ENCODE peak calls at places on chromosomes 5 and 9, in ten cellular contexts. One of them, this sample, is unnamed.

GRCh38 chr5:164013077-164013670 is 507.8 kb downstream of the MAT2B start:
- DNase-seq in ureter: peak
- DNase-seq in OCI-M1: peak
- DNase-seq in type B pancreatic cell: no peak
- DNase-seq in nephron progenitor cell: peak
- DNase-seq in activated T-helper 1 cell treated with anti-CD3 and anti-CD28 coated beads, Interleukin-12 subunit alpha, Interleukin-12 subunit beta, Interleukin-2, Interleukin-4 antibody, amounts not matched to agents 30 ng/mL and 10 ng/mL and 1 ng/mL, durations not matched to agents 14 hours and 24 hours and 36 hours: no peak
- DNase-seq in testis: peak
- DNase-seq in HEK293T: peak
- DNase-seq in H54: peak
- DNase-seq in GDM1: peak
- DNase-seq in this sample: peak

GRCh38 chr9:35096035-35096849 is at the start of gene PIGO:
- DNase-seq in type B pancreatic cell: peak
- DNase-seq in H54: peak
- DNase-seq in testis: peak
- DNase-seq in HEK293T: peak
- DNase-seq in ureter: peak
- DNase-seq in activated T-helper 1 cell treated with anti-CD3 and anti-CD28 coated beads, Interleukin-12 subunit alpha, Interleukin-12 subunit beta, Interleukin-2, Interleukin-4 antibody, amounts not matched to agents 30 ng/mL and 10 ng/mL and 1 ng/mL, durations not matched to agents 14 hours and 24 hours and 36 hours: peak
- DNase-seq in OCI-M1: peak
- DNase-seq in nephron progenitor cell: peak
- DNase-seq in GDM1: peak
- DNase-seq in this sample: peak

GRCh38 chr5:167207081-167207480 is 1084.4 kb upstream of the WWC1 start:
- DNase-seq in activated T-helper 1 cell treated with anti-CD3 and anti-CD28 coated beads, Interleukin-12 subunit alpha, Interleukin-12 subunit beta, Interleukin-2, Interleukin-4 antibody, amounts not matched to agents 30 ng/mL and 10 ng/mL and 1 ng/mL, durations not matched to agents 14 hours and 24 hours and 36 hours: no peak
- DNase-seq in HEK293T: no peak
- DNase-seq in testis: no peak
- DNase-seq in type B pancreatic cell: no peak
- DNase-seq in ureter: no peak
- DNase-seq in H54: no peak
- DNase-seq in OCI-M1: no peak
- DNase-seq in nephron progenitor cell: no peak
- DNase-seq in GDM1: no peak
- DNase-seq in this sample: no peak

GRCh38 chr9:4333787-4334186 is 33.9 kb upstream of the GLIS3 start:
- DNase-seq in H54: no peak
- DNase-seq in GDM1: no peak
- DNase-seq in OCI-M1: no peak
- DNase-seq in nephron progenitor cell: no peak
- DNase-seq in testis: no peak
- DNase-seq in ureter: no peak
- DNase-seq in type B pancreatic cell: no peak
- DNase-seq in HEK293T: no peak
- DNase-seq in activated T-helper 1 cell treated with anti-CD3 and anti-CD28 coated beads, Interleukin-12 subunit alpha, Interleukin-12 subunit beta, Interleukin-2, Interleukin-4 antibody, amounts not matched to agents 30 ng/mL and 10 ng/mL and 1 ng/mL, durations not matched to agents 14 hours and 24 hours and 36 hours: no peak
- DNase-seq in this sample: no peak

GRCh38 chr9:131358438-131359029 is 35.4 kb upstream of the PRRC2B start:
- DNase-seq in OCI-M1: no peak
- DNase-seq in HEK293T: no peak
- DNase-seq in H54: no peak
- DNase-seq in testis: no peak
- DNase-seq in type B pancreatic cell: no peak
- DNase-seq in GDM1: no peak
- DNase-seq in nephron progenitor cell: no peak
- DNase-seq in ureter: no peak
- DNase-seq in activated T-helper 1 cell treated with anti-CD3 and anti-CD28 coated beads, Interleukin-12 subunit alpha, Interleukin-12 subunit beta, Interleukin-2, Interleukin-4 antibody, amounts not matched to agents 30 ng/mL and 10 ng/mL and 1 ng/mL, durations not matched to agents 14 hours and 24 hours and 36 hours: no peak
- DNase-seq in this sample: no peak

GRCh38 chr5:66864240-66864884 is 268.2 kb downstream of the MAST4 start:
- DNase-seq in nephron progenitor cell: no peak
- DNase-seq in GDM1: no peak
- DNase-seq in HEK293T: no peak
- DNase-seq in OCI-M1: peak
- DNase-seq in activated T-helper 1 cell treated with anti-CD3 and anti-CD28 coated beads, Interleukin-12 subunit alpha, Interleukin-12 subunit beta, Interleukin-2, Interleukin-4 antibody, amounts not matched to agents 30 ng/mL and 10 ng/mL and 1 ng/mL, durations not matched to agents 14 hours and 24 hours and 36 hours: peak
- DNase-seq in type B pancreatic cell: no peak
- DNase-seq in testis: peak
- DNase-seq in H54: no peak
- DNase-seq in ureter: no peak
- DNase-seq in this sample: no peak

GRCh38 chr9:87147803-87148202 is 200.5 kb upstream of the GAS1 start:
- DNase-seq in nephron progenitor cell: no peak
- DNase-seq in activated T-helper 1 cell treated with anti-CD3 and anti-CD28 coated beads, Interleukin-12 subunit alpha, Interleukin-12 subunit beta, Interleukin-2, Interleukin-4 antibody, amounts not matched to agents 30 ng/mL and 10 ng/mL and 1 ng/mL, durations not matched to agents 14 hours and 24 hours and 36 hours: no peak
- DNase-seq in type B pancreatic cell: no peak
- DNase-seq in ureter: no peak
- DNase-seq in H54: no peak
- DNase-seq in GDM1: no peak
- DNase-seq in HEK293T: no peak
- DNase-seq in OCI-M1: no peak
- DNase-seq in testis: peak
- DNase-seq in this sample: no peak

GRCh38 chr9:5873439-5873838 is 17.2 kb upstream of the MLANA start:
- DNase-seq in GDM1: no peak
- DNase-seq in H54: no peak
- DNase-seq in type B pancreatic cell: no peak
- DNase-seq in ureter: no peak
- DNase-seq in nephron progenitor cell: no peak
- DNase-seq in OCI-M1: peak
- DNase-seq in HEK293T: no peak
- DNase-seq in testis: peak
- DNase-seq in activated T-helper 1 cell treated with anti-CD3 and anti-CD28 coated beads, Interleukin-12 subunit alpha, Interleukin-12 subunit beta, Interleukin-2, Interleukin-4 antibody, amounts not matched to agents 30 ng/mL and 10 ng/mL and 1 ng/mL, durations not matched to agents 14 hours and 24 hours and 36 hours: no peak
- DNase-seq in this sample: no peak

GRCh38 chr5:110852053-110852452 is 113.2 kb downstream of the SLC25A46 start:
- DNase-seq in nephron progenitor cell: no peak
- DNase-seq in OCI-M1: no peak
- DNase-seq in testis: no peak
- DNase-seq in type B pancreatic cell: no peak
- DNase-seq in GDM1: no peak
- DNase-seq in HEK293T: no peak
- DNase-seq in ureter: no peak
- DNase-seq in activated T-helper 1 cell treated with anti-CD3 and anti-CD28 coated beads, Interleukin-12 subunit alpha, Interleukin-12 subunit beta, Interleukin-2, Interleukin-4 antibody, amounts not matched to agents 30 ng/mL and 10 ng/mL and 1 ng/mL, durations not matched to agents 14 hours and 24 hours and 36 hours: no peak
- DNase-seq in H54: no peak
- DNase-seq in this sample: no peak

GRCh38 chr5:37005946-37006540 is 129.5 kb downstream of the NIPBL start:
- DNase-seq in nephron progenitor cell: no peak
- DNase-seq in GDM1: peak
- DNase-seq in testis: no peak
- DNase-seq in OCI-M1: peak
- DNase-seq in ureter: no peak
- DNase-seq in type B pancreatic cell: no peak
- DNase-seq in H54: no peak
- DNase-seq in activated T-helper 1 cell treated with anti-CD3 and anti-CD28 coated beads, Interleukin-12 subunit alpha, Interleukin-12 subunit beta, Interleukin-2, Interleukin-4 antibody, amounts not matched to agents 30 ng/mL and 10 ng/mL and 1 ng/mL, durations not matched to agents 14 hours and 24 hours and 36 hours: no peak
- DNase-seq in HEK293T: peak
- DNase-seq in this sample: no peak

GRCh38 chr9:120393386-120394057 is 186.4 kb downstream of the CDK5RAP2 start:
- DNase-seq in testis: no peak
- DNase-seq in activated T-helper 1 cell treated with anti-CD3 and anti-CD28 coated beads, Interleukin-12 subunit alpha, Interleukin-12 subunit beta, Interleukin-2, Interleukin-4 antibody, amounts not matched to agents 30 ng/mL and 10 ng/mL and 1 ng/mL, durations not matched to agents 14 hours and 24 hours and 36 hours: no peak
- DNase-seq in OCI-M1: no peak
- DNase-seq in HEK293T: no peak
- DNase-seq in type B pancreatic cell: no peak
- DNase-seq in H54: peak
- DNase-seq in ureter: no peak
- DNase-seq in GDM1: no peak
- DNase-seq in nephron progenitor cell: no peak
- DNase-seq in this sample: no peak

GRCh38 chr5:112329429-112330090 is 89.5 kb downstream of the EPB41L4A start:
- DNase-seq in GDM1: no peak
- DNase-seq in testis: no peak
- DNase-seq in OCI-M1: no peak
- DNase-seq in type B pancreatic cell: no peak
- DNase-seq in ureter: no peak
- DNase-seq in activated T-helper 1 cell treated with anti-CD3 and anti-CD28 coated beads, Interleukin-12 subunit alpha, Interleukin-12 subunit beta, Interleukin-2, Interleukin-4 antibody, amounts not matched to agents 30 ng/mL and 10 ng/mL and 1 ng/mL, durations not matched to agents 14 hours and 24 hours and 36 hours: no peak
- DNase-seq in nephron progenitor cell: no peak
- DNase-seq in H54: no peak
- DNase-seq in HEK293T: no peak
- DNase-seq in this sample: peak

GRCh38 chr9:38017149-38017884 is 51.7 kb downstream of the SHB start:
- DNase-seq in ureter: no peak
- DNase-seq in HEK293T: no peak
- DNase-seq in GDM1: no peak
- DNase-seq in nephron progenitor cell: peak
- DNase-seq in H54: peak
- DNase-seq in type B pancreatic cell: no peak
- DNase-seq in activated T-helper 1 cell treated with anti-CD3 and anti-CD28 coated beads, Interleukin-12 subunit alpha, Interleukin-12 subunit beta, Interleukin-2, Interleukin-4 antibody, amounts not matched to agents 30 ng/mL and 10 ng/mL and 1 ng/mL, durations not matched to agents 14 hours and 24 hours and 36 hours: no peak
- DNase-seq in testis: peak
- DNase-seq in OCI-M1: no peak
- DNase-seq in this sample: no peak

GRCh38 chr9:89527084-89527483 is 29.2 kb upstream of the SEMA4D start:
- DNase-seq in nephron progenitor cell: no peak
- DNase-seq in activated T-helper 1 cell treated with anti-CD3 and anti-CD28 coated beads, Interleukin-12 subunit alpha, Interleukin-12 subunit beta, Interleukin-2, Interleukin-4 antibody, amounts not matched to agents 30 ng/mL and 10 ng/mL and 1 ng/mL, durations not matched to agents 14 hours and 24 hours and 36 hours: no peak
- DNase-seq in testis: no peak
- DNase-seq in type B pancreatic cell: no peak
- DNase-seq in OCI-M1: peak
- DNase-seq in H54: no peak
- DNase-seq in HEK293T: no peak
- DNase-seq in GDM1: peak
- DNase-seq in ureter: no peak
- DNase-seq in this sample: no peak

GRCh38 chr5:176132471-176133288 is 105.5 kb upstream of the SIMC1 start:
- DNase-seq in testis: no peak
- DNase-seq in H54: no peak
- DNase-seq in nephron progenitor cell: no peak
- DNase-seq in GDM1: no peak
- DNase-seq in OCI-M1: no peak
- DNase-seq in ureter: no peak
- DNase-seq in type B pancreatic cell: no peak
- DNase-seq in activated T-helper 1 cell treated with anti-CD3 and anti-CD28 coated beads, Interleukin-12 subunit alpha, Interleukin-12 subunit beta, Interleukin-2, Interleukin-4 antibody, amounts not matched to agents 30 ng/mL and 10 ng/mL and 1 ng/mL, durations not matched to agents 14 hours and 24 hours and 36 hours: no peak
- DNase-seq in HEK293T: no peak
- DNase-seq in this sample: no peak

GRCh38 chr9:134618823-134619454 is 22.7 kb upstream of the COL5A1 start:
- DNase-seq in activated T-helper 1 cell treated with anti-CD3 and anti-CD28 coated beads, Interleukin-12 subunit alpha, Interleukin-12 subunit beta, Interleukin-2, Interleukin-4 antibody, amounts not matched to agents 30 ng/mL and 10 ng/mL and 1 ng/mL, durations not matched to agents 14 hours and 24 hours and 36 hours: no peak
- DNase-seq in H54: no peak
- DNase-seq in ureter: peak
- DNase-seq in nephron progenitor cell: no peak
- DNase-seq in OCI-M1: no peak
- DNase-seq in HEK293T: no peak
- DNase-seq in testis: peak
- DNase-seq in type B pancreatic cell: peak
- DNase-seq in GDM1: no peak
- DNase-seq in this sample: no peak

GRCh38 chr5:126780165-126780827 is 3.4 kb downstream of the LMNB1 start:
- DNase-seq in GDM1: peak
- DNase-seq in activated T-helper 1 cell treated with anti-CD3 and anti-CD28 coated beads, Interleukin-12 subunit alpha, Interleukin-12 subunit beta, Interleukin-2, Interleukin-4 antibody, amounts not matched to agents 30 ng/mL and 10 ng/mL and 1 ng/mL, durations not matched to agents 14 hours and 24 hours and 36 hours: peak
- DNase-seq in nephron progenitor cell: no peak
- DNase-seq in HEK293T: peak
- DNase-seq in ureter: no peak
- DNase-seq in H54: peak
- DNase-seq in OCI-M1: peak
- DNase-seq in type B pancreatic cell: no peak
- DNase-seq in testis: peak
- DNase-seq in this sample: no peak

GRCh38 chr5:178058321-178059012 is 54.9 kb upstream of the N4BP3 start:
- DNase-seq in testis: no peak
- DNase-seq in H54: no peak
- DNase-seq in GDM1: no peak
- DNase-seq in nephron progenitor cell: no peak
- DNase-seq in activated T-helper 1 cell treated with anti-CD3 and anti-CD28 coated beads, Interleukin-12 subunit alpha, Interleukin-12 subunit beta, Interleukin-2, Interleukin-4 antibody, amounts not matched to agents 30 ng/mL and 10 ng/mL and 1 ng/mL, durations not matched to agents 14 hours and 24 hours and 36 hours: no peak
- DNase-seq in HEK293T: no peak
- DNase-seq in OCI-M1: no peak
- DNase-seq in type B pancreatic cell: no peak
- DNase-seq in ureter: no peak
- DNase-seq in this sample: no peak

GRCh38 chr5:18095061-18095460 is 460.8 kb downstream of the TAF11L14 start:
- DNase-seq in type B pancreatic cell: no peak
- DNase-seq in ureter: no peak
- DNase-seq in activated T-helper 1 cell treated with anti-CD3 and anti-CD28 coated beads, Interleukin-12 subunit alpha, Interleukin-12 subunit beta, Interleukin-2, Interleukin-4 antibody, amounts not matched to agents 30 ng/mL and 10 ng/mL and 1 ng/mL, durations not matched to agents 14 hours and 24 hours and 36 hours: no peak
- DNase-seq in GDM1: no peak
- DNase-seq in H54: no peak
- DNase-seq in testis: no peak
- DNase-seq in HEK293T: no peak
- DNase-seq in nephron progenitor cell: no peak
- DNase-seq in OCI-M1: no peak
- DNase-seq in this sample: no peak

GRCh38 chr5:128109766-128110165 is 26.2 kb downstream of the SLC12A2 start:
- DNase-seq in nephron progenitor cell: no peak
- DNase-seq in type B pancreatic cell: no peak
- DNase-seq in GDM1: no peak
- DNase-seq in ureter: no peak
- DNase-seq in testis: no peak
- DNase-seq in activated T-helper 1 cell treated with anti-CD3 and anti-CD28 coated beads, Interleukin-12 subunit alpha, Interleukin-12 subunit beta, Interleukin-2, Interleukin-4 antibody, amounts not matched to agents 30 ng/mL and 10 ng/mL and 1 ng/mL, durations not matched to agents 14 hours and 24 hours and 36 hours: no peak
- DNase-seq in H54: no peak
- DNase-seq in HEK293T: no peak
- DNase-seq in OCI-M1: no peak
- DNase-seq in this sample: no peak

GRCh38 chr5:149434162-149435014 is 55.3 kb upstream of the IL17B start:
- DNase-seq in testis: peak
- DNase-seq in nephron progenitor cell: peak
- DNase-seq in activated T-helper 1 cell treated with anti-CD3 and anti-CD28 coated beads, Interleukin-12 subunit alpha, Interleukin-12 subunit beta, Interleukin-2, Interleukin-4 antibody, amounts not matched to agents 30 ng/mL and 10 ng/mL and 1 ng/mL, durations not matched to agents 14 hours and 24 hours and 36 hours: peak
- DNase-seq in type B pancreatic cell: no peak
- DNase-seq in GDM1: peak
- DNase-seq in ureter: no peak
- DNase-seq in HEK293T: peak
- DNase-seq in H54: peak
- DNase-seq in OCI-M1: peak
- DNase-seq in this sample: no peak

GRCh38 chr5:155926011-155926410 is 401.0 kb upstream of the SGCD start:
- DNase-seq in testis: no peak
- DNase-seq in type B pancreatic cell: no peak
- DNase-seq in GDM1: no peak
- DNase-seq in OCI-M1: no peak
- DNase-seq in activated T-helper 1 cell treated with anti-CD3 and anti-CD28 coated beads, Interleukin-12 subunit alpha, Interleukin-12 subunit beta, Interleukin-2, Interleukin-4 antibody, amounts not matched to agents 30 ng/mL and 10 ng/mL and 1 ng/mL, durations not matched to agents 14 hours and 24 hours and 36 hours: no peak
- DNase-seq in ureter: no peak
- DNase-seq in HEK293T: no peak
- DNase-seq in nephron progenitor cell: no peak
- DNase-seq in H54: no peak
- DNase-seq in this sample: no peak

GRCh38 chr9:14106699-14107098 is 207.2 kb downstream of the NFIB start:
- DNase-seq in GDM1: no peak
- DNase-seq in type B pancreatic cell: no peak
- DNase-seq in H54: no peak
- DNase-seq in HEK293T: no peak
- DNase-seq in activated T-helper 1 cell treated with anti-CD3 and anti-CD28 coated beads, Interleukin-12 subunit alpha, Interleukin-12 subunit beta, Interleukin-2, Interleukin-4 antibody, amounts not matched to agents 30 ng/mL and 10 ng/mL and 1 ng/mL, durations not matched to agents 14 hours and 24 hours and 36 hours: no peak
- DNase-seq in nephron progenitor cell: no peak
- DNase-seq in testis: no peak
- DNase-seq in OCI-M1: peak
- DNase-seq in ureter: no peak
- DNase-seq in this sample: no peak

GRCh38 chr9:108780949-108781734 is 74.6 kb downstream of the ACTL7B start:
- DNase-seq in H54: no peak
- DNase-seq in nephron progenitor cell: peak
- DNase-seq in type B pancreatic cell: no peak
- DNase-seq in testis: no peak
- DNase-seq in activated T-helper 1 cell treated with anti-CD3 and anti-CD28 coated beads, Interleukin-12 subunit alpha, Interleukin-12 subunit beta, Interleukin-2, Interleukin-4 antibody, amounts not matched to agents 30 ng/mL and 10 ng/mL and 1 ng/mL, durations not matched to agents 14 hours and 24 hours and 36 hours: no peak
- DNase-seq in ureter: no peak
- DNase-seq in HEK293T: no peak
- DNase-seq in OCI-M1: no peak
- DNase-seq in GDM1: no peak
- DNase-seq in this sample: no peak

GRCh38 chr5:176837707-176838115 is 27.4 kb downstream of the UNC5A start:
- DNase-seq in GDM1: peak
- DNase-seq in OCI-M1: peak
- DNase-seq in ureter: peak
- DNase-seq in type B pancreatic cell: peak
- DNase-seq in HEK293T: peak
- DNase-seq in testis: peak
- DNase-seq in H54: peak
- DNase-seq in nephron progenitor cell: peak
- DNase-seq in activated T-helper 1 cell treated with anti-CD3 and anti-CD28 coated beads, Interleukin-12 subunit alpha, Interleukin-12 subunit beta, Interleukin-2, Interleukin-4 antibody, amounts not matched to agents 30 ng/mL and 10 ng/mL and 1 ng/mL, durations not matched to agents 14 hours and 24 hours and 36 hours: peak
- DNase-seq in this sample: peak

GRCh38 chr5:43642428-43642827 is 39.4 kb downstream of the NNT start:
- DNase-seq in HEK293T: no peak
- DNase-seq in OCI-M1: peak
- DNase-seq in H54: no peak
- DNase-seq in activated T-helper 1 cell treated with anti-CD3 and anti-CD28 coated beads, Interleukin-12 subunit alpha, Interleukin-12 subunit beta, Interleukin-2, Interleukin-4 antibody, amounts not matched to agents 30 ng/mL and 10 ng/mL and 1 ng/mL, durations not matched to agents 14 hours and 24 hours and 36 hours: no peak
- DNase-seq in testis: no peak
- DNase-seq in ureter: no peak
- DNase-seq in nephron progenitor cell: no peak
- DNase-seq in GDM1: no peak
- DNase-seq in type B pancreatic cell: no peak
- DNase-seq in this sample: no peak

GRCh38 chr9:23117621-23118020 is 671.0 kb downstream of the DMRTA1 start:
- DNase-seq in H54: peak
- DNase-seq in testis: no peak
- DNase-seq in ureter: no peak
- DNase-seq in GDM1: no peak
- DNase-seq in HEK293T: no peak
- DNase-seq in activated T-helper 1 cell treated with anti-CD3 and anti-CD28 coated beads, Interleukin-12 subunit alpha, Interleukin-12 subunit beta, Interleukin-2, Interleukin-4 antibody, amounts not matched to agents 30 ng/mL and 10 ng/mL and 1 ng/mL, durations not matched to agents 14 hours and 24 hours and 36 hours: no peak
- DNase-seq in type B pancreatic cell: no peak
- DNase-seq in OCI-M1: no peak
- DNase-seq in nephron progenitor cell: no peak
- DNase-seq in this sample: no peak

GRCh38 chr9:113536483-113537226 is 73.1 kb downstream of the RGS3 start:
- DNase-seq in activated T-helper 1 cell treated with anti-CD3 and anti-CD28 coated beads, Interleukin-12 subunit alpha, Interleukin-12 subunit beta, Interleukin-2, Interleukin-4 antibody, amounts not matched to agents 30 ng/mL and 10 ng/mL and 1 ng/mL, durations not matched to agents 14 hours and 24 hours and 36 hours: no peak
- DNase-seq in GDM1: no peak
- DNase-seq in H54: no peak
- DNase-seq in OCI-M1: no peak
- DNase-seq in HEK293T: no peak
- DNase-seq in nephron progenitor cell: no peak
- DNase-seq in type B pancreatic cell: no peak
- DNase-seq in ureter: no peak
- DNase-seq in testis: peak
- DNase-seq in this sample: no peak